ENCODE peak calls at places on chromosome 2, in eight cellular contexts. J is brain pericyte; T is activated effector memory CD4-positive, alpha-beta T cell treated with anti-CD3 and anti-CD28 coated beads, Interleukin-2, amount 50 U/mL, for 16 hours; K is iPS DF 6.9; A is GM23338; L is NCI-H1105; E is posterior cingulate gyrus; U is activated CD4-positive, alpha-beta T cell treated with anti-CD3 and anti-CD28 coated beads, Interleukin-2, amount 50 U/mL, for 1 hour. B is an unnamed sample.

GRCh38 chr2:124081154-124081771 is 56.2 kb downstream of the CNTNAP5 start:
- DNase-seq in A (no peak), T (no peak), L (no peak), K (no peak), J (no peak), E (no peak), U (no peak), B (no peak)

GRCh38 chr2:88067189-88067588 is 436 bp upstream of the SMYD1 start:
- DNase-seq in E (no peak), T (no peak), U (no peak), K (no peak), A (no peak), J (no peak), L (no peak), B (no peak)

GRCh38 chr2:110104025-110104771 is 11.4 kb downstream of the MALL start:
- DNase-seq in K (no peak), U (no peak), T (no peak), L (peak; percentile 35), E (no peak), A (no peak), J (no peak), B (no peak)

GRCh38 chr2:2016912-2017311 is 272.6 kb upstream of the PXDN start:
- DNase-seq in A (no peak), L (no peak), T (no peak), J (no peak), E (no peak), U (no peak), K (no peak), B (no peak)

GRCh38 chr2:67209107-67209506 is 188.0 kb upstream of the ETAA1 start:
- DNase-seq in L (no peak), J (peak; percentile 12), A (no peak), T (no peak), K (no peak), E (no peak), U (no peak), B (no peak)

GRCh38 chr2:113283704-113284284 is 5.1 kb upstream of the PAX8 start:
- DNase-seq in J (peak; percentile 66), U (no peak), A (no peak), L (no peak), T (no peak), K (no peak), E (peak; percentile 19), B (no peak)

GRCh38 chr2:125167820-125168219 is 1142.7 kb downstream of the CNTNAP5 start:
- DNase-seq in K (no peak), T (no peak), E (no peak), U (no peak), J (no peak), A (no peak), L (no peak), B (no peak)

GRCh38 chr2:220336771-220337170 is 709.3 kb downstream of the SLC4A3 start:
- DNase-seq in A (no peak), E (no peak), U (no peak), T (no peak), L (no peak), J (no peak), K (no peak), B (no peak)

GRCh38 chr2:48114256-48114655 is 208.0 kb upstream of the FBXO11 start:
- DNase-seq in E (no peak), J (no peak), K (no peak), T (peak; percentile 82), U (peak; percentile 35), A (no peak), L (no peak), B (no peak)

GRCh38 chr2:71472019-71472418 is 18.7 kb downstream of the DYSF start:
- DNase-seq in T (no peak), J (no peak), L (no peak), U (no peak), K (no peak), A (no peak), E (no peak), B (no peak)

GRCh38 chr2:24486628-24487027 is 4.4 kb upstream of the NCOA1 start:
- DNase-seq in K (no peak), L (no peak), T (no peak), J (no peak), U (no peak), A (no peak), E (no peak), B (no peak)

GRCh38 chr2:199488772-199489400 is 31.1 kb upstream of the SATB2 start:
- DNase-seq in K (no peak), L (no peak), J (no peak), A (peak; percentile 92), T (peak; percentile 75), U (peak; percentile 35), E (peak; percentile 66), B (no peak)

GRCh38 chr2:120405769-120406119 is 59.8 kb downstream of the INHBB start:
- DNase-seq in K (no peak), E (no peak), L (no peak), T (no peak), U (no peak), A (no peak), J (no peak), B (no peak)

GRCh38 chr2:198534756-198535155 is 730.4 kb downstream of the PLCL1 start:
- DNase-seq in T (no peak), K (no peak), E (no peak), A (no peak), L (no peak), U (no peak), J (no peak), B (no peak)

GRCh38 chr2:190578158-190579057 is 43.9 kb upstream of the NEMP2 start:
- DNase-seq in A (no peak), U (no peak), T (no peak), J (no peak), L (peak; percentile 22), E (no peak), K (no peak), B (no peak)

GRCh38 chr2:127137225-127137624 is 30.3 kb upstream of the BIN1 start:
- DNase-seq in J (no peak), E (peak; percentile 26), L (no peak), T (no peak), U (no peak), A (no peak), K (no peak), B (no peak)

GRCh38 chr2:43133336-43133707 is 93.1 kb downstream of the ZFP36L2 start:
- DNase-seq in E (no peak), L (no peak), T (peak; percentile 68), A (no peak), K (no peak), U (no peak), J (no peak), B (no peak)

GRCh38 chr2:228079194-228079593 is 102.3 kb downstream of the SPHKAP start:
- DNase-seq in A (no peak), J (no peak), T (no peak), U (no peak), E (no peak), L (no peak), K (no peak), B (no peak)

GRCh38 chr2:38381381-38382143 is 4.5 kb upstream of the ATL2 start:
- DNase-seq in A (no peak), K (no peak), E (no peak), J (no peak), L (no peak), U (no peak), T (no peak), B (no peak)

GRCh38 chr2:55616509-55617159 is 788 bp downstream of the PPP4R3B start:
- DNase-seq in A (peak; percentile 49), U (peak; percentile 39), T (peak; percentile 77), E (no peak), J (peak; percentile 18), L (peak; percentile 13), K (no peak), B (no peak)

GRCh38 chr2:46632349-46632748 is 153.0 kb downstream of the TMEM247 start:
- DNase-seq in J (peak; percentile 31), A (peak; percentile 75), U (no peak), L (peak; percentile 1), K (no peak), T (no peak), E (no peak), B (no peak)

GRCh38 chr2:39851691-39852110 is 72.6 kb upstream of the THUMPD2 start:
- DNase-seq in E (no peak), A (peak; percentile 57), L (no peak), T (no peak), K (no peak), U (no peak), J (peak; percentile 24), B (no peak)

GRCh38 chr2:23445450-23445868 is 60.5 kb downstream of the KLHL29 start:
- DNase-seq in T (no peak), U (no peak), K (no peak), A (no peak), L (no peak), E (no peak), J (no peak), B (no peak)

GRCh38 chr2:15561574-15562344 is 625 bp upstream of the NBAS start:
- DNase-seq in L (peak; percentile 5), T (peak; percentile 73), U (peak; percentile 10), J (no peak), A (peak; percentile 19), E (peak; percentile 29), K (no peak), B (no peak)

GRCh38 chr2:120231974-120232635 is 8.9 kb upstream of the TMEM185B start:
- DNase-seq in U (peak; percentile 48), T (peak; percentile 87), L (no peak), K (no peak), E (no peak), A (no peak), J (no peak), B (no peak)

GRCh38 chr2:99651930-99652670 is 162.3 kb upstream of the REV1 start:
- DNase-seq in E (no peak), T (no peak), K (no peak), U (no peak), L (no peak), A (peak; percentile 6), J (no peak), B (no peak)

GRCh38 chr2:175935289-175936181 is 66.5 kb downstream of the LNPK start:
- DNase-seq in L (no peak), J (no peak), E (no peak), K (no peak), U (no peak), A (no peak), T (no peak), B (no peak)

B was measured in cortex of kidney.